ENCODE peak calls at places on chromosomes 5 and 9, in seven cellular contexts. M is NCI-H2107; U is left ventricle myocardium inferior; I is breast epithelium; P is activated CD4-positive, alpha-beta T cell treated with anti-CD3 and anti-CD28 coated beads for 48 hours; H is stimulated activated CD4-positive, alpha-beta T cell treated with anti-CD3 and anti-CD28 coated beads, Interleukin-4, amount 100 ng/mL, for 24 hours; V is SJSA1. D is an unnamed sample.

GRCh38 chr9:19781240-19781639 is 7.6 kb downstream of the SLC24A2 start:
- DNase-seq in I (no peak), U (no peak), H (no peak), P (no peak), V (no peak), M (no peak), D (no peak)

GRCh38 chr9:18947772-18948391 is 85.1 kb downstream of the SAXO1 start:
- DNase-seq in H (no peak), M (no peak), V (no peak), I (no peak), U (no peak), P (no peak), D (no peak)

GRCh38 chr5:55151923-55152842 is 7.8 kb upstream of the GPX8 start:
- DNase-seq in I (no peak), H (no peak), P (no peak), U (no peak), M (no peak), V (no peak), D (no peak)

GRCh38 chr9:98958271-98958989 is 14.7 kb downstream of the COL15A1 start:
- DNase-seq in P (no peak), M (no peak), I (no peak), H (no peak), U (no peak), V (peak; percentile 58), D (peak; percentile 81)

GRCh38 chr9:91151741-91152095 is 210.0 kb downstream of the AUH start:
- DNase-seq in M (no peak), H (no peak), V (no peak), I (no peak), P (peak; percentile 54), U (no peak), D (no peak)

GRCh38 chr9:13588151-13589043 is 308.9 kb upstream of the MPDZ start:
- DNase-seq in H (no peak), I (no peak), P (no peak), V (no peak), U (no peak), M (no peak), D (no peak)

GRCh38 chr5:22500521-22500920 is 352.6 kb downstream of the CDH12 start:
- DNase-seq in V (no peak), M (no peak), U (no peak), H (no peak), I (no peak), P (no peak), D (no peak)

GRCh38 chr5:178068293-178068692 is 45.0 kb upstream of the N4BP3 start:
- DNase-seq in M (peak; percentile 55), P (no peak), H (no peak), I (no peak), V (no peak), U (no peak), D (no peak)

GRCh38 chr5:174999581-174999980 is 275.2 kb downstream of the MSX2 start:
- DNase-seq in H (no peak), M (no peak), U (no peak), V (no peak), I (no peak), P (no peak), D (no peak)

GRCh38 chr5:130541617-130542221 is 623.3 kb downstream of the HINT1 start:
- DNase-seq in P (peak; percentile 26), I (no peak), H (no peak), V (no peak), M (no peak), U (no peak), D (no peak)

GRCh38 chr9:93183663-93184438 is at the start of gene WNK2:
- DNase-seq in U (no peak), H (peak; percentile 25), M (peak; percentile 34), I (no peak), V (no peak), P (peak; percentile 44), D (peak; percentile 89)

GRCh38 chr5:20231040-20231439 is 243.0 kb upstream of the CDH18 start:
- DNase-seq in P (no peak), V (no peak), U (no peak), H (no peak), I (no peak), M (no peak), D (no peak)

GRCh38 chr9:91949946-91950664 is at the start of gene ROR2:
- DNase-seq in U (peak; percentile 67), V (peak; percentile 46), M (no peak), I (peak; percentile 70), H (peak; percentile 33), P (peak; percentile 65), D (peak; percentile 93)

GRCh38 chr5:14114615-14115251 is 28.4 kb upstream of the TRIO start:
- DNase-seq in U (no peak), I (no peak), V (no peak), M (no peak), P (no peak), H (no peak), D (no peak)

GRCh38 chr9:3528466-3528865 is 2.7 kb upstream of the RFX3 start:
- DNase-seq in V (no peak), I (no peak), H (peak; percentile 78), M (no peak), U (no peak), P (peak; percentile 67), D (no peak)

GRCh38 chr9:92325991-92326500 is 293 bp downstream of the CENPP start:
- DNase-seq in H (no peak), U (no peak), M (no peak), V (no peak), I (no peak), P (no peak), D (peak; percentile 71)

GRCh38 chr5:157686841-157687554 is 15.7 kb downstream of the C5orf52 start:
- DNase-seq in P (no peak), V (no peak), M (no peak), H (no peak), U (no peak), I (no peak), D (no peak)

GRCh38 chr9:118223111-118223510 is 518.9 kb downstream of the TLR4 start:
- DNase-seq in V (no peak), I (no peak), H (no peak), U (no peak), P (no peak), M (no peak), D (no peak)

GRCh38 chr5:177362871-177363507 is 5.3 kb downstream of the RGS14 start:
- DNase-seq in P (peak; percentile 74), I (peak; percentile 73), U (peak; percentile 59), H (peak; percentile 66), M (no peak), V (no peak), D (peak; percentile 97)

GRCh38 chr9:126318858-126319257 is 7.8 kb upstream of the MVB12B start:
- DNase-seq in U (no peak), P (no peak), V (no peak), M (no peak), H (no peak), I (no peak), D (no peak)

GRCh38 chr5:148708854-148709253 is 54.5 kb upstream of the HTR4 start:
- DNase-seq in M (no peak), V (no peak), U (no peak), I (no peak), H (peak; percentile 41), P (peak; percentile 34), D (no peak)

GRCh38 chr5:168736201-168736940 is 157.2 kb upstream of the PANK3 start:
- DNase-seq in V (no peak), I (no peak), M (no peak), H (no peak), P (no peak), U (no peak), D (no peak)

GRCh38 chr5:73534001-73534547 is 31.4 kb downstream of the ANKRA2 start:
- DNase-seq in U (no peak), M (no peak), P (no peak), V (no peak), I (no peak), H (no peak), D (no peak)

GRCh38 chr5:58849995-58850667 is 267.3 kb downstream of the RAB3C start:
- DNase-seq in V (peak; percentile 1), H (no peak), U (no peak), P (no peak), I (no peak), M (no peak), D (peak; percentile 64)

GRCh38 chr5:92909545-92909962 is 671.5 kb downstream of the NR2F1-AS1 start:
- DNase-seq in M (no peak), H (no peak), P (no peak), I (no peak), U (no peak), V (peak; percentile 19), D (no peak)

GRCh38 chr9:16213781-16214515 is 656.5 kb downstream of the BNC2 start:
- DNase-seq in P (no peak), V (no peak), U (peak; percentile 47), I (no peak), H (no peak), M (no peak), D (peak; percentile 96)

GRCh38 chr5:68007446-68007845 is 208.1 kb upstream of the PIK3R1 start:
- DNase-seq in M (no peak), P (no peak), I (no peak), U (peak; percentile 65), H (no peak), V (no peak), D (no peak)

GRCh38 chr5:138408023-138408422 is 30.8 kb upstream of the REEP2 start:
- DNase-seq in P (peak; percentile 32), M (no peak), U (no peak), I (no peak), H (peak; percentile 12), V (peak; percentile 34), D (peak; percentile 39)

GRCh38 chr9:7957803-7958202 is 158.2 kb upstream of the DMAC1 start:
- DNase-seq in M (no peak), V (no peak), I (no peak), U (no peak), P (no peak), H (no peak), D (no peak)

GRCh38 chr5:36692791-36693763 is 86.7 kb downstream of the SLC1A3 start:
- DNase-seq in P (peak; percentile 67), I (peak; percentile 71), H (peak; percentile 29), V (peak; percentile 68), U (peak; percentile 82), M (no peak), D (peak; percentile 93)

GRCh38 chr9:127858041-127858512 is 3.6 kb upstream of the ENG start:
- DNase-seq in I (no peak), M (no peak), P (no peak), V (peak; percentile 19), H (no peak), U (peak; percentile 83), D (peak; percentile 92)

GRCh38 chr9:116873937-116874900 is 187.1 kb downstream of the TRIM32 start:
- DNase-seq in M (no peak), P (no peak), U (no peak), H (no peak), I (no peak), V (no peak), D (no peak)

GRCh38 chr9:133656211-133657119 is 20.3 kb downstream of the DBH start:
- DNase-seq in H (peak; percentile 14), P (peak; percentile 45), U (no peak), V (no peak), M (peak; percentile 78), I (no peak), D (no peak)

GRCh38 chr9:19967567-19968459 is 179.0 kb upstream of the SLC24A2 start:
- DNase-seq in M (no peak), I (no peak), V (peak; percentile 26), U (no peak), P (no peak), H (no peak), D (no peak)

GRCh38 chr9:137383453-137384115 is 39.4 kb downstream of the EXD3 start:
- DNase-seq in P (no peak), I (no peak), U (no peak), M (no peak), V (no peak), H (no peak), D (peak; percentile 73)